ENCODE peak calls at places on chromosomes 3 and 15, in seven cellular contexts. M, O, S, C, Z, I and N are unnamed samples.

GRCh38 chr15:100234158-100235029 is 107.4 kb downstream of the ADAMTS17 start:
- DNase-seq in C (no peak), M (no peak), Z (no peak), I (no peak), O (no peak), S (no peak), N (no peak)

GRCh38 chr3:23981955-23982354 is 36.9 kb downstream of the NR1D2 start:
- DNase-seq in I (peak; percentile 70), S (no peak), M (no peak), Z (no peak), C (no peak), O (no peak), N (no peak)

GRCh38 chr3:191987951-191988350 is 527.0 kb downstream of the PYDC2 start:
- DNase-seq in M (no peak), O (no peak), S (no peak), C (no peak), I (no peak), Z (no peak), N (no peak)

GRCh38 chr15:91948001-91948608 is 94.6 kb downstream of the SLCO3A1 start:
- DNase-seq in S (peak; percentile 67), C (no peak), Z (no peak), O (no peak), I (peak; percentile 67), M (peak; percentile 46), N (peak; percentile 74)

GRCh38 chr3:88180398-88180999 is 30.7 kb downstream of the C3orf38 start:
- DNase-seq in I (no peak), Z (no peak), M (no peak), C (no peak), S (peak; percentile 11), O (no peak), N (no peak)

GRCh38 chr3:179455954-179456353 is 4.7 kb upstream of the GNB4 start:
- DNase-seq in S (no peak), C (no peak), I (no peak), O (no peak), M (no peak), Z (no peak), N (no peak)

GRCh38 chr3:122975163-122975923 is 52.2 kb downstream of the SEMA5B start:
- DNase-seq in S (no peak), O (peak; percentile 64), Z (no peak), I (peak; percentile 56), C (no peak), M (no peak), N (no peak)

GRCh38 chr3:197458906-197459470 is 96.8 kb downstream of the BDH1 start:
- DNase-seq in S (no peak), C (no peak), Z (no peak), M (no peak), I (no peak), O (no peak), N (no peak)

GRCh38 chr3:46858456-46858855 is 4.8 kb downstream of the MYL3 start:
- DNase-seq in O (peak; percentile 54), S (no peak), M (no peak), C (no peak), I (no peak), Z (no peak), N (no peak)

GRCh38 chr15:71275098-71275497 is 159.8 kb downstream of the THSD4 start:
- DNase-seq in Z (no peak), C (no peak), I (no peak), S (no peak), O (no peak), M (no peak), N (no peak)

GRCh38 chr3:183381179-183381578 is 47.2 kb downstream of the MCF2L2 start:
- DNase-seq in I (no peak), C (no peak), S (no peak), O (no peak), Z (no peak), M (no peak), N (no peak)

GRCh38 chr3:134496481-134497071 is 10.7 kb downstream of the CEP63 start:
- DNase-seq in O (no peak), C (no peak), I (no peak), S (no peak), Z (no peak), M (no peak), N (no peak)

GRCh38 chr15:41921167-41921566 is 27.3 kb upstream of the SPTBN5 start:
- DNase-seq in M (no peak), I (no peak), Z (no peak), C (no peak), S (no peak), O (no peak), N (no peak)

GRCh38 chr3:185630182-185630622 is 44.1 kb downstream of the SENP2 start:
- DNase-seq in S (no peak), I (no peak), Z (no peak), O (no peak), M (no peak), C (no peak), N (no peak)

GRCh38 chr15:75230524-75231371 is 27.4 kb upstream of the GOLGA6C start:
- DNase-seq in O (peak; percentile 45), S (no peak), I (no peak), C (no peak), M (peak; percentile 54), Z (no peak), N (no peak)

GRCh38 chr3:63960048-63960711 is 48.0 kb upstream of the SCAANT1 start:
- DNase-seq in I (no peak), M (no peak), Z (no peak), S (peak; percentile 39), O (no peak), C (no peak), N (no peak)

GRCh38 chr15:29811691-29812383 is 10.4 kb downstream of the TJP1 start:
- DNase-seq in M (no peak), S (no peak), C (no peak), O (no peak), I (no peak), Z (no peak), N (no peak)